ENCODE peak calls at places on chromosomes 2 and 18, in seven cellular contexts. One of them, this sample, is unnamed.

GRCh38 chr2:72415256-72415655 is 267.6 kb upstream of the CYP26B1 start:
- DNase-seq in breast epithelium: no peak
- DNase-seq in choroid plexus epithelial cell: peak
- DNase-seq in dorsolateral prefrontal cortex: no peak
- DNase-seq in WERI-Rb-1: no peak
- DNase-seq in neuronal stem cell: no peak
- DNase-seq in HCT116: no peak
- DNase-seq in this sample: no peak

GRCh38 chr2:60836491-60836890 is 44.9 kb upstream of the REL start:
- DNase-seq in breast epithelium: no peak
- DNase-seq in choroid plexus epithelial cell: no peak
- DNase-seq in dorsolateral prefrontal cortex: no peak
- DNase-seq in WERI-Rb-1: no peak
- DNase-seq in neuronal stem cell: no peak
- DNase-seq in HCT116: no peak
- DNase-seq in this sample: no peak

GRCh38 chr2:214543386-214543955 is 132.6 kb downstream of the VWC2L start:
- DNase-seq in breast epithelium: no peak
- DNase-seq in choroid plexus epithelial cell: peak
- DNase-seq in dorsolateral prefrontal cortex: no peak
- DNase-seq in WERI-Rb-1: no peak
- DNase-seq in neuronal stem cell: no peak
- DNase-seq in HCT116: no peak
- DNase-seq in this sample: no peak

GRCh38 chr2:151965884-151966283 is 133.0 kb downstream of the CACNB4 start:
- DNase-seq in breast epithelium: no peak
- DNase-seq in choroid plexus epithelial cell: no peak
- DNase-seq in dorsolateral prefrontal cortex: no peak
- DNase-seq in WERI-Rb-1: no peak
- DNase-seq in neuronal stem cell: no peak
- DNase-seq in HCT116: no peak
- DNase-seq in this sample: no peak

GRCh38 chr2:224595518-224595917 is 10.4 kb upstream of the CUL3 start:
- DNase-seq in breast epithelium: no peak
- DNase-seq in choroid plexus epithelial cell: no peak
- DNase-seq in dorsolateral prefrontal cortex: no peak
- DNase-seq in WERI-Rb-1: no peak
- DNase-seq in neuronal stem cell: no peak
- DNase-seq in HCT116: no peak
- DNase-seq in this sample: no peak

GRCh38 chr2:12556762-12557161 is 160.0 kb upstream of the TRIB2 start:
- DNase-seq in breast epithelium: no peak
- DNase-seq in choroid plexus epithelial cell: peak
- DNase-seq in dorsolateral prefrontal cortex: no peak
- DNase-seq in WERI-Rb-1: no peak
- DNase-seq in neuronal stem cell: no peak
- DNase-seq in HCT116: no peak
- DNase-seq in this sample: no peak

GRCh38 chr2:54638774-54639187 is 84.7 kb upstream of the EML6 start:
- DNase-seq in breast epithelium: no peak
- DNase-seq in choroid plexus epithelial cell: no peak
- DNase-seq in dorsolateral prefrontal cortex: no peak
- DNase-seq in WERI-Rb-1: peak
- DNase-seq in neuronal stem cell: no peak
- DNase-seq in HCT116: no peak
- DNase-seq in this sample: no peak

GRCh38 chr2:42809876-42810125 is 17.4 kb upstream of the HAAO start:
- DNase-seq in breast epithelium: peak
- DNase-seq in choroid plexus epithelial cell: no peak
- DNase-seq in dorsolateral prefrontal cortex: peak
- DNase-seq in WERI-Rb-1: peak
- DNase-seq in neuronal stem cell: no peak
- DNase-seq in HCT116: peak
- DNase-seq in this sample: no peak

GRCh38 chr2:172735646-172736418 is at the start of gene RAPGEF4:
- DNase-seq in breast epithelium: no peak
- DNase-seq in choroid plexus epithelial cell: no peak
- DNase-seq in dorsolateral prefrontal cortex: no peak
- DNase-seq in WERI-Rb-1: peak
- DNase-seq in neuronal stem cell: peak
- DNase-seq in HCT116: no peak
- DNase-seq in this sample: no peak

GRCh38 chr2:7057865-7058400 is 140.7 kb downstream of the RNF144A start:
- DNase-seq in breast epithelium: no peak
- DNase-seq in choroid plexus epithelial cell: no peak
- DNase-seq in dorsolateral prefrontal cortex: no peak
- DNase-seq in WERI-Rb-1: no peak
- DNase-seq in neuronal stem cell: no peak
- DNase-seq in HCT116: no peak
- DNase-seq in this sample: peak

GRCh38 chr18:30684825-30685481 is 357.6 kb downstream of the DSC3 start:
- DNase-seq in breast epithelium: no peak
- DNase-seq in choroid plexus epithelial cell: no peak
- DNase-seq in dorsolateral prefrontal cortex: no peak
- DNase-seq in WERI-Rb-1: no peak
- DNase-seq in neuronal stem cell: no peak
- DNase-seq in HCT116: no peak
- DNase-seq in this sample: no peak

GRCh38 chr2:241703128-241703604 is 1.3 kb downstream of the ING5 start:
- DNase-seq in breast epithelium: no peak
- DNase-seq in choroid plexus epithelial cell: peak
- DNase-seq in dorsolateral prefrontal cortex: no peak
- DNase-seq in WERI-Rb-1: no peak
- DNase-seq in neuronal stem cell: no peak
- DNase-seq in HCT116: no peak
- DNase-seq in this sample: no peak

GRCh38 chr18:44708451-44709083 is 27.9 kb downstream of the SETBP1 start:
- DNase-seq in breast epithelium: no peak
- DNase-seq in choroid plexus epithelial cell: peak
- DNase-seq in dorsolateral prefrontal cortex: no peak
- DNase-seq in WERI-Rb-1: no peak
- DNase-seq in neuronal stem cell: no peak
- DNase-seq in HCT116: no peak
- DNase-seq in this sample: no peak

GRCh38 chr2:241950878-241951331 is 81.4 kb downstream of the RTP5 start:
- DNase-seq in breast epithelium: peak
- DNase-seq in choroid plexus epithelial cell: peak
- DNase-seq in dorsolateral prefrontal cortex: peak
- DNase-seq in WERI-Rb-1: peak
- DNase-seq in neuronal stem cell: peak
- DNase-seq in HCT116: peak
- DNase-seq in this sample: no peak

GRCh38 chr18:37450434-37451133 is 115.0 kb downstream of the CELF4 start:
- DNase-seq in breast epithelium: no peak
- DNase-seq in choroid plexus epithelial cell: no peak
- DNase-seq in dorsolateral prefrontal cortex: no peak
- DNase-seq in WERI-Rb-1: peak
- DNase-seq in neuronal stem cell: peak
- DNase-seq in HCT116: no peak
- DNase-seq in this sample: no peak

GRCh38 chr2:102618452-102619413 is 620 bp upstream of the SLC9A2 start:
- DNase-seq in breast epithelium: no peak
- DNase-seq in choroid plexus epithelial cell: peak
- DNase-seq in dorsolateral prefrontal cortex: peak
- DNase-seq in WERI-Rb-1: peak
- DNase-seq in neuronal stem cell: peak
- DNase-seq in HCT116: peak
- DNase-seq in this sample: no peak

GRCh38 chr2:36452279-36452678 is 96.7 kb downstream of the CRIM1 start:
- DNase-seq in breast epithelium: no peak
- DNase-seq in choroid plexus epithelial cell: peak
- DNase-seq in dorsolateral prefrontal cortex: no peak
- DNase-seq in WERI-Rb-1: no peak
- DNase-seq in neuronal stem cell: no peak
- DNase-seq in HCT116: no peak
- DNase-seq in this sample: no peak

GRCh38 chr2:50344509-50345106 is 687.3 kb downstream of the NRXN1 start:
- DNase-seq in breast epithelium: no peak
- DNase-seq in choroid plexus epithelial cell: no peak
- DNase-seq in dorsolateral prefrontal cortex: no peak
- DNase-seq in WERI-Rb-1: no peak
- DNase-seq in neuronal stem cell: no peak
- DNase-seq in HCT116: no peak
- DNase-seq in this sample: no peak

GRCh38 chr2:150125708-150126107 is 361.8 kb downstream of the RND3 start:
- DNase-seq in breast epithelium: no peak
- DNase-seq in choroid plexus epithelial cell: peak
- DNase-seq in dorsolateral prefrontal cortex: no peak
- DNase-seq in WERI-Rb-1: no peak
- DNase-seq in neuronal stem cell: no peak
- DNase-seq in HCT116: no peak
- DNase-seq in this sample: no peak

GRCh38 chr18:37564796-37565137 is 831 bp downstream of the CELF4 start:
- DNase-seq in breast epithelium: no peak
- DNase-seq in choroid plexus epithelial cell: peak
- DNase-seq in dorsolateral prefrontal cortex: no peak
- DNase-seq in WERI-Rb-1: no peak
- DNase-seq in neuronal stem cell: peak
- DNase-seq in HCT116: no peak
- DNase-seq in this sample: no peak

GRCh38 chr2:32135409-32135808 is 30.3 kb upstream of the SLC30A6 start:
- DNase-seq in breast epithelium: no peak
- DNase-seq in choroid plexus epithelial cell: peak
- DNase-seq in dorsolateral prefrontal cortex: no peak
- DNase-seq in WERI-Rb-1: no peak
- DNase-seq in neuronal stem cell: no peak
- DNase-seq in HCT116: peak
- DNase-seq in this sample: no peak

GRCh38 chr18:23761941-23762340 is 72.7 kb downstream of the LAMA3 start:
- DNase-seq in breast epithelium: no peak
- DNase-seq in choroid plexus epithelial cell: no peak
- DNase-seq in dorsolateral prefrontal cortex: no peak
- DNase-seq in WERI-Rb-1: no peak
- DNase-seq in neuronal stem cell: no peak
- DNase-seq in HCT116: no peak
- DNase-seq in this sample: no peak

GRCh38 chr2:66364495-66364992 is 70.4 kb upstream of the MEIS1 start:
- DNase-seq in breast epithelium: no peak
- DNase-seq in choroid plexus epithelial cell: peak
- DNase-seq in dorsolateral prefrontal cortex: no peak
- DNase-seq in WERI-Rb-1: no peak
- DNase-seq in neuronal stem cell: no peak
- DNase-seq in HCT116: no peak
- DNase-seq in this sample: no peak

GRCh38 chr2:197674546-197674945 is 841 bp downstream of the RFTN2 start:
- DNase-seq in breast epithelium: no peak
- DNase-seq in choroid plexus epithelial cell: peak
- DNase-seq in dorsolateral prefrontal cortex: no peak
- DNase-seq in WERI-Rb-1: no peak
- DNase-seq in neuronal stem cell: no peak
- DNase-seq in HCT116: no peak
- DNase-seq in this sample: no peak

GRCh38 chr2:27445155-27445554 is 3.0 kb downstream of the KRTCAP3 start:
- DNase-seq in breast epithelium: no peak
- DNase-seq in choroid plexus epithelial cell: no peak
- DNase-seq in dorsolateral prefrontal cortex: no peak
- DNase-seq in WERI-Rb-1: no peak
- DNase-seq in neuronal stem cell: no peak
- DNase-seq in HCT116: no peak
- DNase-seq in this sample: no peak

GRCh38 chr2:27431395-27431794 is 3.0 kb downstream of the NRBP1 start:
- DNase-seq in breast epithelium: no peak
- DNase-seq in choroid plexus epithelial cell: peak
- DNase-seq in dorsolateral prefrontal cortex: no peak
- DNase-seq in WERI-Rb-1: no peak
- DNase-seq in neuronal stem cell: no peak
- DNase-seq in HCT116: no peak
- DNase-seq in this sample: no peak

GRCh38 chr18:7733642-7734041 is 166.5 kb downstream of the PTPRM start:
- DNase-seq in breast epithelium: no peak
- DNase-seq in choroid plexus epithelial cell: no peak
- DNase-seq in dorsolateral prefrontal cortex: no peak
- DNase-seq in WERI-Rb-1: no peak
- DNase-seq in neuronal stem cell: no peak
- DNase-seq in HCT116: no peak
- DNase-seq in this sample: no peak

DNA sequence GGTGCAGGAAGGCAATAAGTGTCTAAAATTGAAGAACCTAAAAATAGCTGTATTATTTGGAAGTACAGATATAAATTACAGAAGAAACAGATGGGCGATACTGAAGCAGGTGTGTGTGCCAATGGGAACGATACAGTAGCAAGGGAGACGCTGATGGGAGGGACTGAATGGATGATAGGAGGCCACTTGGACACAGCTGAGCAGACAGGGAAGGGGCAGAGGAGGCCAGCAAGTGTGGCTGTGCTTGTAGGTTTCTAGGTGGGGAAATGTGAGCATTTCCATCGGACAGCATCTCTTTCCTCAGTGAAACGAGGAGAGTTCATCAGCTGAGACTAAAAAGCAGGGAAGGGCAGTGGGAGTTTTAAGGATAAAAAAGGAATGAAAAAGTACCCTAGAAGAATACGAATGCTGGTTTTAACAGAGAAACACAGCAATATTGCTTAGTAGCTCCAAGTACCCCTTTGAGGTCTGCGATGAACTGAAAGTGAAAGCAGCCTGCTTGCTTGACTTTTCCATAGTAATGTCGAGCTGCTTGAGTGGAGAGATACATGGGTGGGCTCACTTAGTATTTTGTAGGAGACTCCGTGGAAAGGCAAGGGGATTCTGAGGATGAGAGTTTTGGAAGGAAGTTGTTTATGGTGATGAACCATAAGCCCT is 91.7 kb upstream of the EPC2 start:
- DNase-seq in breast epithelium: no peak
- DNase-seq in choroid plexus epithelial cell: peak
- DNase-seq in dorsolateral prefrontal cortex: no peak
- DNase-seq in WERI-Rb-1: no peak
- DNase-seq in neuronal stem cell: no peak
- DNase-seq in HCT116: no peak
- DNase-seq in this sample: no peak
- H3K4me3 ChIP-seq in breast epithelium: peak
- H3K4me3 ChIP-seq in choroid plexus epithelial cell: no peak
- H3K4me3 ChIP-seq in dorsolateral prefrontal cortex: peak
- H3K4me3 ChIP-seq in WERI-Rb-1: no peak
- H3K4me3 ChIP-seq in neuronal stem cell: no peak
- H3K4me3 ChIP-seq in HCT116: no peak
- H3K4me3 ChIP-seq in this sample: peak

GRCh38 chr2:176156301-176156958 is 677 bp upstream of the HOXD3 start:
- DNase-seq in breast epithelium: no peak
- DNase-seq in choroid plexus epithelial cell: no peak
- DNase-seq in dorsolateral prefrontal cortex: no peak
- DNase-seq in WERI-Rb-1: no peak
- DNase-seq in neuronal stem cell: no peak
- DNase-seq in HCT116: no peak
- DNase-seq in this sample: no peak
- H3K4me3 ChIP-seq in breast epithelium: no peak
- H3K4me3 ChIP-seq in choroid plexus epithelial cell: no peak
- H3K4me3 ChIP-seq in dorsolateral prefrontal cortex: no peak
- H3K4me3 ChIP-seq in WERI-Rb-1: no peak
- H3K4me3 ChIP-seq in neuronal stem cell: no peak
- H3K4me3 ChIP-seq in HCT116: no peak
- H3K4me3 ChIP-seq in this sample: no peak

GRCh38 chr2:161424992-161425391 is 8.9 kb downstream of the TBR1 start:
- DNase-seq in breast epithelium: no peak
- DNase-seq in choroid plexus epithelial cell: no peak
- DNase-seq in dorsolateral prefrontal cortex: no peak
- DNase-seq in WERI-Rb-1: no peak
- DNase-seq in neuronal stem cell: no peak
- DNase-seq in HCT116: no peak
- DNase-seq in this sample: no peak
- H3K4me3 ChIP-seq in breast epithelium: no peak
- H3K4me3 ChIP-seq in choroid plexus epithelial cell: no peak
- H3K4me3 ChIP-seq in dorsolateral prefrontal cortex: peak
- H3K4me3 ChIP-seq in WERI-Rb-1: no peak
- H3K4me3 ChIP-seq in neuronal stem cell: no peak
- H3K4me3 ChIP-seq in HCT116: no peak
- H3K4me3 ChIP-seq in this sample: no peak

GRCh38 chr2:219001577-219002394 is 8.6 kb upstream of the CRYBA2 start:
- DNase-seq in breast epithelium: peak
- DNase-seq in choroid plexus epithelial cell: no peak
- DNase-seq in dorsolateral prefrontal cortex: no peak
- DNase-seq in WERI-Rb-1: peak
- DNase-seq in neuronal stem cell: no peak
- DNase-seq in HCT116: peak
- DNase-seq in this sample: peak
- H3K4me3 ChIP-seq in breast epithelium: peak
- H3K4me3 ChIP-seq in choroid plexus epithelial cell: no peak
- H3K4me3 ChIP-seq in dorsolateral prefrontal cortex: peak
- H3K4me3 ChIP-seq in WERI-Rb-1: peak
- H3K4me3 ChIP-seq in neuronal stem cell: no peak
- H3K4me3 ChIP-seq in HCT116: peak
- H3K4me3 ChIP-seq in this sample: peak

This sample was measured in LNCaP clone FGC.